ENCODE peak calls at places on chromosomes 7 and 10, in seven cellular contexts. One of them, this sample, is unnamed.

GRCh38 chr7:151341357-151342101 is at the start of gene NUB1:
- DNase-seq in A549: peak; percentile 89
- DNase-seq in choroid plexus epithelial cell: peak; percentile 84
- DNase-seq in NB4: peak; percentile 90
- DNase-seq in AG09309: peak; percentile 11
- DNase-seq in tibial artery: peak; percentile 95
- DNase-seq in endothelial cell: peak; percentile 97
- DNase-seq in this sample: peak; percentile 99

GRCh38 chr7:55523366-55523765 is 48.9 kb downstream of the VOPP1 start:
- DNase-seq in A549: no peak
- DNase-seq in choroid plexus epithelial cell: no peak
- DNase-seq in NB4: no peak
- DNase-seq in AG09309: no peak
- DNase-seq in tibial artery: no peak
- DNase-seq in endothelial cell: no peak
- DNase-seq in this sample: no peak

GRCh38 chr10:79438699-79439085 is 6.7 kb downstream of the ZCCHC24 start:
- DNase-seq in A549: no peak
- DNase-seq in choroid plexus epithelial cell: no peak
- DNase-seq in NB4: no peak
- DNase-seq in AG09309: no peak
- DNase-seq in tibial artery: peak; percentile 32
- DNase-seq in endothelial cell: no peak
- DNase-seq in this sample: no peak

GRCh38 chr10:28991738-28992270 is 297.1 kb upstream of the LYZL1 start:
- DNase-seq in A549: peak; percentile 82
- DNase-seq in choroid plexus epithelial cell: peak; percentile 71
- DNase-seq in NB4: peak; percentile 44
- DNase-seq in AG09309: no peak
- DNase-seq in tibial artery: no peak
- DNase-seq in endothelial cell: peak; percentile 68
- DNase-seq in this sample: peak; percentile 34

GRCh38 chr10:25651534-25651933 is 282.5 kb upstream of the MYO3A start:
- DNase-seq in A549: no peak
- DNase-seq in choroid plexus epithelial cell: peak; percentile 7
- DNase-seq in NB4: no peak
- DNase-seq in AG09309: no peak
- DNase-seq in tibial artery: no peak
- DNase-seq in endothelial cell: no peak
- DNase-seq in this sample: no peak

GRCh38 chr7:65475734-65476319 is 102.2 kb downstream of the ZNF92 start:
- DNase-seq in A549: no peak
- DNase-seq in choroid plexus epithelial cell: peak; percentile 47
- DNase-seq in NB4: peak; percentile 79
- DNase-seq in AG09309: no peak
- DNase-seq in tibial artery: no peak
- DNase-seq in endothelial cell: peak; percentile 5
- DNase-seq in this sample: no peak

GRCh38 chr10:12587408-12587807 is 238.1 kb downstream of the CAMK1D start:
- DNase-seq in A549: no peak
- DNase-seq in choroid plexus epithelial cell: no peak
- DNase-seq in NB4: no peak
- DNase-seq in AG09309: no peak
- DNase-seq in tibial artery: peak; percentile 3
- DNase-seq in endothelial cell: no peak
- DNase-seq in this sample: no peak

GRCh38 chr7:150317748-150318444 is 5.3 kb upstream of the LRRC61 start:
- DNase-seq in A549: no peak
- DNase-seq in choroid plexus epithelial cell: peak; percentile 79
- DNase-seq in NB4: no peak
- DNase-seq in AG09309: peak; percentile 32
- DNase-seq in tibial artery: no peak
- DNase-seq in endothelial cell: no peak
- DNase-seq in this sample: no peak

GRCh38 chr10:96673318-96674099 is 46.8 kb downstream of the PIK3AP1 start:
- DNase-seq in A549: peak; percentile 20
- DNase-seq in choroid plexus epithelial cell: peak; percentile 73
- DNase-seq in NB4: peak; percentile 87
- DNase-seq in AG09309: no peak
- DNase-seq in tibial artery: no peak
- DNase-seq in endothelial cell: no peak
- DNase-seq in this sample: no peak

GRCh38 chr7:22597845-22598244 is 97.9 kb upstream of the STEAP1B start:
- DNase-seq in A549: no peak
- DNase-seq in choroid plexus epithelial cell: peak; percentile 86
- DNase-seq in NB4: no peak
- DNase-seq in AG09309: peak; percentile 85
- DNase-seq in tibial artery: no peak
- DNase-seq in endothelial cell: no peak
- DNase-seq in this sample: no peak

GRCh38 chr7:135857519-135858274 is 109.1 kb upstream of the FAM180A start:
- DNase-seq in A549: no peak
- DNase-seq in choroid plexus epithelial cell: no peak
- DNase-seq in NB4: no peak
- DNase-seq in AG09309: no peak
- DNase-seq in tibial artery: no peak
- DNase-seq in endothelial cell: no peak
- DNase-seq in this sample: no peak

GRCh38 chr7:145957160-145957890 is 159.3 kb upstream of the CNTNAP2 start:
- DNase-seq in A549: no peak
- DNase-seq in choroid plexus epithelial cell: peak; percentile 90
- DNase-seq in NB4: no peak
- DNase-seq in AG09309: no peak
- DNase-seq in tibial artery: no peak
- DNase-seq in endothelial cell: no peak
- DNase-seq in this sample: no peak

GRCh38 chr10:132094581-132095234 is 29.0 kb downstream of the JAKMIP3 start:
- DNase-seq in A549: peak; percentile 73
- DNase-seq in choroid plexus epithelial cell: no peak
- DNase-seq in NB4: no peak
- DNase-seq in AG09309: no peak
- DNase-seq in tibial artery: no peak
- DNase-seq in endothelial cell: no peak
- DNase-seq in this sample: no peak

GRCh38 chr7:18978108-18978495 is 139.3 kb downstream of the TWIST1 start:
- DNase-seq in A549: peak; percentile 6
- DNase-seq in choroid plexus epithelial cell: peak; percentile 88
- DNase-seq in NB4: no peak
- DNase-seq in AG09309: peak; percentile 89
- DNase-seq in tibial artery: no peak
- DNase-seq in endothelial cell: no peak
- DNase-seq in this sample: no peak

GRCh38 chr10:86976362-86977056 is 8.2 kb downstream of the ADIRF start:
- DNase-seq in A549: no peak
- DNase-seq in choroid plexus epithelial cell: no peak
- DNase-seq in NB4: no peak
- DNase-seq in AG09309: no peak
- DNase-seq in tibial artery: no peak
- DNase-seq in endothelial cell: no peak
- DNase-seq in this sample: no peak

GRCh38 chr7:144834516-144835165 is 1.2 kb downstream of the TPK1 start:
- DNase-seq in A549: peak; percentile 1
- DNase-seq in choroid plexus epithelial cell: peak; percentile 65
- DNase-seq in NB4: peak; percentile 88
- DNase-seq in AG09309: no peak
- DNase-seq in tibial artery: no peak
- DNase-seq in endothelial cell: no peak
- DNase-seq in this sample: no peak

GRCh38 chr10:62437696-62438095 is 63.5 kb downstream of the ZNF365 start:
- DNase-seq in A549: peak; percentile 68
- DNase-seq in choroid plexus epithelial cell: peak; percentile 86
- DNase-seq in NB4: peak; percentile 76
- DNase-seq in AG09309: peak; percentile 96
- DNase-seq in tibial artery: no peak
- DNase-seq in endothelial cell: peak; percentile 27
- DNase-seq in this sample: peak; percentile 26

GRCh38 chr10:78508955-78509354 is 475.3 kb downstream of the RPS24 start:
- DNase-seq in A549: no peak
- DNase-seq in choroid plexus epithelial cell: no peak
- DNase-seq in NB4: no peak
- DNase-seq in AG09309: no peak
- DNase-seq in tibial artery: no peak
- DNase-seq in endothelial cell: no peak
- DNase-seq in this sample: no peak

GRCh38 chr7:116736927-116737715 is 65.1 kb downstream of the MET start:
- DNase-seq in A549: no peak
- DNase-seq in choroid plexus epithelial cell: peak; percentile 83
- DNase-seq in NB4: no peak
- DNase-seq in AG09309: no peak
- DNase-seq in tibial artery: no peak
- DNase-seq in endothelial cell: no peak
- DNase-seq in this sample: no peak

GRCh38 chr10:76763360-76763759 is 874.2 kb downstream of the KCNMA1 start:
- DNase-seq in A549: no peak
- DNase-seq in choroid plexus epithelial cell: no peak
- DNase-seq in NB4: no peak
- DNase-seq in AG09309: no peak
- DNase-seq in tibial artery: no peak
- DNase-seq in endothelial cell: no peak
- DNase-seq in this sample: no peak

DNA sequence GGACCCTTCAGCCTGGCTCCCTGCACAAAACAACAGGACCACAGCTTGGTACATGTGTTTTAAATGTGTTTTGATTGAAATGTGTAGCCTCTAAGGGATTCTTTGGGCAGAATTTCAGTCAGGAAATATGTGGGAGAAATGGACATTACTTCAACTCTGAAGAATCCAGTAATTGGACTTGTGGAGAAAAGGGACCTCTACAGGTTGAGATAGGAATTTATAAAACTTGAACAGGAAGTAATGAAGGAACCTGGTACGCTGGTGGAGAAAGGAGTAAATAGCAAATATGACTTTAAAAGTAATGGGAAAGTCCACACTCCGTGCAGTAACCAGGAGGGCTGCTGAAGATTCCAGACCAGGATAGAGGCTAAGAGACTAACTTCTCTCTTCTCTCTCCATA is 220.5 kb downstream of the LHFPL3 start:
- DNase-seq in A549: no peak
- DNase-seq in choroid plexus epithelial cell: no peak
- DNase-seq in NB4: peak; percentile 39
- DNase-seq in AG09309: no peak
- DNase-seq in tibial artery: no peak
- DNase-seq in endothelial cell: no peak
- DNase-seq in this sample: no peak
- TF ChIP-seq CTCF in A549: no peak
- TF ChIP-seq CTCF in choroid plexus epithelial cell: no peak
- TF ChIP-seq CTCF in NB4: peak; percentile 34
- TF ChIP-seq CTCF in AG09309: no peak
- TF ChIP-seq CTCF in tibial artery: no peak
- TF ChIP-seq CTCF in endothelial cell: peak; percentile 38
- TF ChIP-seq CTCF in this sample: no peak

DNA sequence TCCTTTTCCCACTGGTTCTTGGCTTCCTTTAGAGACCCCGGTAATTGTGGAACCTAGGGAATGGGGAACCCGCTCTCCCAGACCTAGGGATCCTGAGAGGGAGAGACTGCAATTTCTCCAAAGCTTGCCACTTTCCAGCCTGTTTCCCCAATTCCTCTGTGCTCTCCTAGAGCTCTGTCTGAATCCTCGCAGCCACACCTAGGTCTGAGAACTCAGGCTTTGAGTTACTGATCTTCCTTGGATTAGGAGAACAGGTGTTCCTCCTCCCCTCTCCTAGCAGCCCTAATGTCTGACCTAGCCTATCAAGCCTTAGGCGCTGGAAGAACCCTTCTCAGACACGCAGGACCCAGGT is 20.0 kb downstream of the WNT8B start:
- DNase-seq in A549: no peak
- DNase-seq in choroid plexus epithelial cell: no peak
- DNase-seq in NB4: no peak
- DNase-seq in AG09309: no peak
- DNase-seq in tibial artery: no peak
- DNase-seq in endothelial cell: no peak
- DNase-seq in this sample: no peak
- TF ChIP-seq CTCF in A549: peak; percentile 24
- TF ChIP-seq CTCF in choroid plexus epithelial cell: no peak
- TF ChIP-seq CTCF in NB4: no peak
- TF ChIP-seq CTCF in AG09309: no peak
- TF ChIP-seq CTCF in tibial artery: no peak
- TF ChIP-seq CTCF in endothelial cell: peak; percentile 46
- TF ChIP-seq CTCF in this sample: peak; percentile 12

DNA sequence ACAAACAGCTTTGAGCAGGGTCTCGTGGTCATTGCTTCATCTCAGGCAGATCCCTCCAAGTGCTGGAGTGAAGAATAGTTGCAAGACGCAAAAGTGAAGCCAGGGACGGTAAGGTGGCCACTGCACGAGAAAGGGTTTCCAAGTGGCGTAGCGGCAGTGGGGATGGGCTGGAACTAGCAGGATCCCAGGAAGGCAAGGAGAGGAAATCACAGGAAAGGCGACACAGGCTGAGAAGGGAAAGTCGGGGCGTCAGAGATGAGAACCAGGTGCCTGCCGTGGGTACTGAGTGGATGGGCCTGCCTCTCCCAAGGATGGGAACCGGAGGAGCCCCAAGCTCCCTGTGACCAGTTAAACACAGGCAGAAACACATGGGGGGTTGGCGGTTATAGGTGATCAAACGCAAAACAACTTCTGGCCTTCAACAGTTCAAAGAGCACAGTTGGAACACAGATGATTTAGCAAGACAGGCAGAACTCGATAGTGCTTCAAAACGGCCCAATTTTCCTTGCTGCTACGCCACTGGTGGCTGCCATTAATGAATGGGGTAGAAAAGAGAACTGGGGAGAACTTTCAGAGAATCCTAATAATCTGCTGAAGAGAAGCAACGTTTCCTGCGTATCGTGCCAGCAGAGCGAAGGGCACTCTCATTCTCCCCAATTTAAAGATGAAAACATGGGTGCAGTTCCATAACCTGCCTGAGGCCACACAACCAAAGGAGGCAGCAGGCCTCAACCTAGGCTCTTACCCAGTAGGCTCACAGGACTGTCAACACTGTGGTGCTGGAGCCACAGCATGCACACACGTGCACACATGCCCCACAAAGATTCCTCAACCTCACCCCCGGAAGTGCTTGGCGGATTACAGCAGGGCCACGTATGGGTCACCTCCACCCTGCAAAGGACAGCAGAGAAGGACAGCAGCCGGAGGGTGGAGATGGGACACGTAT is 61.9 kb downstream of the MAD1L1 start:
- DNase-seq in A549: no peak
- DNase-seq in choroid plexus epithelial cell: no peak
- DNase-seq in NB4: no peak
- DNase-seq in AG09309: no peak
- DNase-seq in tibial artery: no peak
- DNase-seq in endothelial cell: no peak
- DNase-seq in this sample: no peak
- TF ChIP-seq CTCF in A549: no peak
- TF ChIP-seq CTCF in choroid plexus epithelial cell: peak; percentile 4
- TF ChIP-seq CTCF in NB4: no peak
- TF ChIP-seq CTCF in AG09309: no peak
- TF ChIP-seq CTCF in tibial artery: no peak
- TF ChIP-seq CTCF in endothelial cell: no peak
- TF ChIP-seq CTCF in this sample: no peak

DNA sequence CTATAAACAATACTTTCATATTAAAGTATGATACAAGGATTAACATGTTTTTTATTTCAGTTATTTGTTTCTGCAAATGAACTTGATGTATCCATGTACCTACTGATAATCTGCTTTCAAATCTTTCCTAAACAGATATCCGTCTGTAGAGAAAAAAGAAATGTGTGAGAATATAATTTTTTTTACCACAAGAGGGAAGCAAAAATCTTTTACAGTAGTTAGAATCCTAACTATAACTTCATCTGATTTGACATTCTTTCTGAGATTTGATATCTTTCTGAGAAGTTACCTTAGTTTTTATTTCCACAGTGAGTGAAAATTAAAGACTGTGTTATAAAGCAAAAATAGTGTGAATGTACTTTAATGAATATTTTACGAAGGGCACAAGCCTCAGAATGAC is 203.9 kb upstream of the PCLO start:
- DNase-seq in A549: peak; percentile 4
- DNase-seq in choroid plexus epithelial cell: peak; percentile 8
- DNase-seq in NB4: no peak
- DNase-seq in AG09309: no peak
- DNase-seq in tibial artery: no peak
- DNase-seq in endothelial cell: no peak
- DNase-seq in this sample: no peak
- TF ChIP-seq CTCF in A549: peak; percentile 38
- TF ChIP-seq CTCF in choroid plexus epithelial cell: peak; percentile 25
- TF ChIP-seq CTCF in NB4: no peak
- TF ChIP-seq CTCF in AG09309: no peak
- TF ChIP-seq CTCF in tibial artery: no peak
- TF ChIP-seq CTCF in endothelial cell: peak; percentile 41
- TF ChIP-seq CTCF in this sample: peak; percentile 47

This sample was measured in neural crest cell.